ENCODE peak calls at places on chromosomes 3 and 15, in six cellular contexts. One of them, this sample, is unnamed.
A peak's percentile ranks its signal among the peaks of the same experiment; 100 is the strongest.

GRCh38 chr3:5037828-5038227 is 58.6 kb downstream of the BHLHE40 start:
- DNase-seq in adrenal gland: no peak
- DNase-seq in GM23248: no peak
- DNase-seq in effector memory CD4-positive, alpha-beta T cell: no peak
- DNase-seq in uterus: no peak
- DNase-seq in iPS DF 6.9: no peak
- DNase-seq in this sample: no peak

GRCh38 chr3:120772081-120772480 is 29.5 kb downstream of the GTF2E1 start:
- DNase-seq in adrenal gland: no peak
- DNase-seq in GM23248: no peak
- DNase-seq in effector memory CD4-positive, alpha-beta T cell: no peak
- DNase-seq in uterus: no peak
- DNase-seq in iPS DF 6.9: no peak
- DNase-seq in this sample: no peak

GRCh38 chr3:68206524-68207117 is 552.2 kb upstream of the SUCLG2 start:
- DNase-seq in adrenal gland: no peak
- DNase-seq in GM23248: no peak
- DNase-seq in effector memory CD4-positive, alpha-beta T cell: no peak
- DNase-seq in uterus: no peak
- DNase-seq in iPS DF 6.9: no peak
- DNase-seq in this sample: peak; percentile 26

GRCh38 chr15:39616731-39617455 is 36.0 kb downstream of the THBS1 start:
- DNase-seq in adrenal gland: no peak
- DNase-seq in GM23248: peak; percentile 51
- DNase-seq in effector memory CD4-positive, alpha-beta T cell: no peak
- DNase-seq in uterus: no peak
- DNase-seq in iPS DF 6.9: no peak
- DNase-seq in this sample: no peak

GRCh38 chr3:149532463-149533180 is 58.1 kb downstream of the TM4SF4 start:
- DNase-seq in adrenal gland: no peak
- DNase-seq in GM23248: no peak
- DNase-seq in effector memory CD4-positive, alpha-beta T cell: no peak
- DNase-seq in uterus: no peak
- DNase-seq in iPS DF 6.9: no peak
- DNase-seq in this sample: no peak

GRCh38 chr3:184525337-184526157 is 36.0 kb upstream of the EPHB3 start:
- DNase-seq in adrenal gland: no peak
- DNase-seq in GM23248: peak; percentile 20
- DNase-seq in effector memory CD4-positive, alpha-beta T cell: no peak
- DNase-seq in uterus: no peak
- DNase-seq in iPS DF 6.9: peak; percentile 58
- DNase-seq in this sample: no peak

GRCh38 chr15:89665449-89666146 is 10.3 kb upstream of the KIF7 start:
- DNase-seq in adrenal gland: peak; percentile 63
- DNase-seq in GM23248: peak; percentile 82
- DNase-seq in effector memory CD4-positive, alpha-beta T cell: no peak
- DNase-seq in uterus: peak; percentile 53
- DNase-seq in iPS DF 6.9: no peak
- DNase-seq in this sample: no peak

GRCh38 chr15:101179341-101180153 is 72.3 kb downstream of the CHSY1 start:
- DNase-seq in adrenal gland: peak; percentile 22
- DNase-seq in GM23248: peak; percentile 75
- DNase-seq in effector memory CD4-positive, alpha-beta T cell: no peak
- DNase-seq in uterus: no peak
- DNase-seq in iPS DF 6.9: no peak
- DNase-seq in this sample: no peak

GRCh38 chr3:12288466-12289129 is at the start of gene PPARG:
- DNase-seq in adrenal gland: peak; percentile 31
- DNase-seq in GM23248: peak; percentile 45
- DNase-seq in effector memory CD4-positive, alpha-beta T cell: no peak
- DNase-seq in uterus: peak; percentile 34
- DNase-seq in iPS DF 6.9: peak; percentile 31
- DNase-seq in this sample: no peak

GRCh38 chr15:36389107-36389506 is 190.3 kb upstream of the CDIN1 start:
- DNase-seq in adrenal gland: no peak
- DNase-seq in GM23248: no peak
- DNase-seq in effector memory CD4-positive, alpha-beta T cell: no peak
- DNase-seq in uterus: no peak
- DNase-seq in iPS DF 6.9: no peak
- DNase-seq in this sample: no peak

GRCh38 chr15:28885630-28886430 is at the start of gene APBA2:
- DNase-seq in adrenal gland: no peak
- DNase-seq in GM23248: peak; percentile 52
- DNase-seq in effector memory CD4-positive, alpha-beta T cell: no peak
- DNase-seq in uterus: no peak
- DNase-seq in iPS DF 6.9: no peak
- DNase-seq in this sample: no peak

GRCh38 chr3:46495901-46496456 is 1.8 kb upstream of the RTP3 start:
- DNase-seq in adrenal gland: no peak
- DNase-seq in GM23248: peak; percentile 90
- DNase-seq in effector memory CD4-positive, alpha-beta T cell: no peak
- DNase-seq in uterus: no peak
- DNase-seq in iPS DF 6.9: no peak
- DNase-seq in this sample: no peak

GRCh38 chr3:9056581-9056980 is 93.3 kb upstream of the RAD18 start:
- DNase-seq in adrenal gland: no peak
- DNase-seq in GM23248: no peak
- DNase-seq in effector memory CD4-positive, alpha-beta T cell: no peak
- DNase-seq in uterus: no peak
- DNase-seq in iPS DF 6.9: no peak
- DNase-seq in this sample: no peak

GRCh38 chr3:18567293-18567692 is 142.2 kb upstream of the SATB1 start:
- DNase-seq in adrenal gland: no peak
- DNase-seq in GM23248: no peak
- DNase-seq in effector memory CD4-positive, alpha-beta T cell: no peak
- DNase-seq in uterus: no peak
- DNase-seq in iPS DF 6.9: no peak
- DNase-seq in this sample: no peak

GRCh38 chr15:69951511-69952209 is 146.1 kb downstream of the TLE3 start:
- DNase-seq in adrenal gland: no peak
- DNase-seq in GM23248: peak; percentile 24
- DNase-seq in effector memory CD4-positive, alpha-beta T cell: no peak
- DNase-seq in uterus: no peak
- DNase-seq in iPS DF 6.9: no peak
- DNase-seq in this sample: no peak

GRCh38 chr15:39025331-39025730 is 460.7 kb upstream of the RASGRP1 start:
- DNase-seq in adrenal gland: no peak
- DNase-seq in GM23248: peak; percentile 24
- DNase-seq in effector memory CD4-positive, alpha-beta T cell: no peak
- DNase-seq in uterus: no peak
- DNase-seq in iPS DF 6.9: no peak
- DNase-seq in this sample: no peak

GRCh38 chr3:15108082-15108545 is 9.2 kb upstream of the RBSN start:
- DNase-seq in adrenal gland: peak; percentile 83
- DNase-seq in GM23248: peak; percentile 85
- DNase-seq in effector memory CD4-positive, alpha-beta T cell: peak; percentile 44
- DNase-seq in uterus: peak; percentile 59
- DNase-seq in iPS DF 6.9: peak; percentile 75
- DNase-seq in this sample: peak; percentile 81

GRCh38 chr3:61938878-61939549 is 377.6 kb downstream of the PTPRG start:
- DNase-seq in adrenal gland: no peak
- DNase-seq in GM23248: no peak
- DNase-seq in effector memory CD4-positive, alpha-beta T cell: no peak
- DNase-seq in uterus: no peak
- DNase-seq in iPS DF 6.9: no peak
- DNase-seq in this sample: no peak

GRCh38 chr3:150546226-150547044 is at the start of the genes EIF2A and SERP1:
- DNase-seq in adrenal gland: peak; percentile 99
- DNase-seq in GM23248: peak; percentile 99
- DNase-seq in effector memory CD4-positive, alpha-beta T cell: peak; percentile 98
- DNase-seq in uterus: peak; percentile 98
- DNase-seq in iPS DF 6.9: peak; percentile 97
- DNase-seq in this sample: peak; percentile 99
- H3K4me1 ChIP-seq in adrenal gland: peaks cover 53% of the 10 kb centered on the region
- H3K4me1 ChIP-seq in GM23248: peaks cover 32% of the 10 kb centered on the region
- H3K4me1 ChIP-seq in effector memory CD4-positive, alpha-beta T cell: peaks cover 10% of the 10 kb centered on the region
- H3K4me1 ChIP-seq in uterus: peaks cover 4% of the 10 kb centered on the region
- H3K4me1 ChIP-seq in iPS DF 6.9: no peaks in the 10 kb centered on the region
- H3K4me1 ChIP-seq in this sample: peaks cover 40% of the 10 kb centered on the region

DNA sequence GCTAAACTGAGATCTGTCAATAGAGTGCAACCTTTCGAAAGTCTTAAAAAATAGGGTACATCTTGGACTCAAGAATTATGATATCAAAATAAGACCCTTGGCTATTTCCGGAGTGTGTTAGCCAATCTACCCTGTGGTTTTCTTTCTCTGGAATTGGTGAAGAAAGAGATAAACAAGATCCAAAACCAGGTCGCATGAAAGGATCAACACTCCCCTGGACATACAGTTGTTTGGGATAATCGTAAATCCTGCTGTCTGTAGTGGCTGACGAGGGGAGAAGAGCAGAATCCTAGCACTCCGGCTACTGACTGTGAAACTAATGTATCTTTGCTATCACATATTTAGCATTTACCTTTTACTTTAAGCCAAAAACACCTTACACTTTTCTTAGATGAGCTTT is 30.9 kb downstream of the FNDC3B start:
- DNase-seq in adrenal gland: no peak
- DNase-seq in GM23248: no peak
- DNase-seq in effector memory CD4-positive, alpha-beta T cell: no peak
- DNase-seq in uterus: no peak
- DNase-seq in iPS DF 6.9: no peak
- DNase-seq in this sample: no peak
- H3K4me1 ChIP-seq in adrenal gland: peaks cover 96% of the 10 kb centered on the region
- H3K4me1 ChIP-seq in GM23248: peaks cover 71% of the 10 kb centered on the region
- H3K4me1 ChIP-seq in effector memory CD4-positive, alpha-beta T cell: no peaks in the 10 kb centered on the region
- H3K4me1 ChIP-seq in uterus: peaks cover 9% of the 10 kb centered on the region
- H3K4me1 ChIP-seq in iPS DF 6.9: peaks cover 4% of the 10 kb centered on the region
- H3K4me1 ChIP-seq in this sample: peaks cover 15% of the 10 kb centered on the region

GRCh38 chr15:48388937-48389309 is 57.7 kb downstream of the DUT start:
- DNase-seq in adrenal gland: no peak
- DNase-seq in GM23248: peak; percentile 70
- DNase-seq in effector memory CD4-positive, alpha-beta T cell: no peak
- DNase-seq in uterus: no peak
- DNase-seq in iPS DF 6.9: no peak
- DNase-seq in this sample: no peak

GRCh38 chr15:48385431-48385830 is 54.2 kb downstream of the DUT start:
- DNase-seq in adrenal gland: no peak
- DNase-seq in GM23248: peak; percentile 99
- DNase-seq in effector memory CD4-positive, alpha-beta T cell: no peak
- DNase-seq in uterus: peak; percentile 38
- DNase-seq in iPS DF 6.9: no peak
- DNase-seq in this sample: no peak

GRCh38 chr15:48389701-48390143 is 58.5 kb downstream of the DUT start:
- DNase-seq in adrenal gland: no peak
- DNase-seq in GM23248: peak; percentile 83
- DNase-seq in effector memory CD4-positive, alpha-beta T cell: no peak
- DNase-seq in uterus: peak; percentile 49
- DNase-seq in iPS DF 6.9: no peak
- DNase-seq in this sample: no peak

GRCh38 chr15:48385031-48385430 is 53.8 kb downstream of the DUT start:
- DNase-seq in adrenal gland: no peak
- DNase-seq in GM23248: peak; percentile 76
- DNase-seq in effector memory CD4-positive, alpha-beta T cell: no peak
- DNase-seq in uterus: no peak
- DNase-seq in iPS DF 6.9: no peak
- DNase-seq in this sample: no peak

GRCh38 chr15:48388017-48388936 is 57.0 kb downstream of the DUT start:
- DNase-seq in adrenal gland: no peak
- DNase-seq in GM23248: peak; percentile 62
- DNase-seq in effector memory CD4-positive, alpha-beta T cell: no peak
- DNase-seq in uterus: no peak
- DNase-seq in iPS DF 6.9: no peak
- DNase-seq in this sample: no peak
- H3K4me1 ChIP-seq in adrenal gland: peaks cover 24% of the 10 kb centered on the region
- H3K4me1 ChIP-seq in GM23248: peaks cover 86% of the 10 kb centered on the region
- H3K4me1 ChIP-seq in effector memory CD4-positive, alpha-beta T cell: no peaks in the 10 kb centered on the region
- H3K4me1 ChIP-seq in uterus: no peaks in the 10 kb centered on the region
- H3K4me1 ChIP-seq in iPS DF 6.9: no peaks in the 10 kb centered on the region
- H3K4me1 ChIP-seq in this sample: no peaks in the 10 kb centered on the region

DNA sequence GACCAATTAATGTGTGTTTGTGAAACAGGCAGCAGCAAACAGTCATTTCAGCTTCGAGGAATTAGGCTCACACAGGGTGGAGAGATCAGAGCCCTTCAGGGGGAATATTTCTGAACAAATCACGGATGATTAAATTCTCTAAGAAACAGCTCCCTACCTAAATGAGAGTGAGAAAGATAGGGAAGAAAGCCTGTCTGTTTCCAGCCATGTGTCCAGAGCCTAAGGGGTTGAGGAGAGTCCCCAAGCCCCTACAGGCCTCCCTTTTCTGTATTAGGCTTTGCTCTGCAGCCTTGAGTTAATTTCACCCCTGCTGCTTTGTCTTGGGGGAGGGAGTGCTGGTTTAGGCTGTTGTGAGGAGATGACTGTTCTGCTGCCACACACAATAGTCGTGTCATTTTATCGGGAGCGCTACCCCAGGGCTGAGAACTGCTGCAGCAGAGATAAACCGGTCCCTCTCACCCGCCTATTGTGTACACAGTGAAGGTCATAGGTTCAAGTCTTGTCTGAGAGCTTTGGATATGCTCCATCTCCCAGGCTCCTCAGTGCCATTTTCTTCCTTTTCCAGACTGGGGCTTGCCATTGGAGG is 1.3 kb downstream of the ZNF609 start:
- DNase-seq in adrenal gland: peak; percentile 28
- DNase-seq in GM23248: peak; percentile 56
- DNase-seq in effector memory CD4-positive, alpha-beta T cell: no peak
- DNase-seq in uterus: no peak
- DNase-seq in iPS DF 6.9: no peak
- DNase-seq in this sample: no peak
- H3K4me1 ChIP-seq in adrenal gland: peaks cover 68% of the 10 kb centered on the region
- H3K4me1 ChIP-seq in GM23248: peaks cover 27% of the 10 kb centered on the region
- H3K4me1 ChIP-seq in effector memory CD4-positive, alpha-beta T cell: peaks cover 25% of the 10 kb centered on the region
- H3K4me1 ChIP-seq in uterus: peaks cover 19% of the 10 kb centered on the region
- H3K4me1 ChIP-seq in iPS DF 6.9: no peaks in the 10 kb centered on the region
- H3K4me1 ChIP-seq in this sample: peaks cover 70% of the 10 kb centered on the region

DNA sequence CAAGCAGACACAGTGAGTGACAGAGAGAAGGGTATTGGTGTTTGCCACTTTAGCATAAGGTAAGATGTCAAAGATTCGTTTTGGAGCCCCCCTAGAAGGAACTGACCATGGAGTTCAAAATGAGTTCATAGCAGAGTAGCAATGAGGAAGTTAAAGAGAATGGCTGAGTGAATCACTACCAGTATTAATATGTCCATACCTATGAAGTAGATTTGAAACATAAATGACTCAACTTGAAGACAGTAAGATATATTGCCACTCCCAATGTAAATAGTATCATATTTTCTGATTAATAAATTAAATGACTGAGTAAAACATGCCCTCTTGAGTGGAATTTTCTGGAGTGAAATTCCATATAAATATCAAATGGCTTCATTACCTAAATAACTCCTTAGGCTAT is 675.1 kb downstream of the NLGN1 start:
- DNase-seq in adrenal gland: no peak
- DNase-seq in GM23248: no peak
- DNase-seq in effector memory CD4-positive, alpha-beta T cell: no peak
- DNase-seq in uterus: no peak
- DNase-seq in iPS DF 6.9: no peak
- DNase-seq in this sample: no peak
- H3K4me1 ChIP-seq in adrenal gland: no peaks in the 10 kb centered on the region
- H3K4me1 ChIP-seq in GM23248: no peaks in the 10 kb centered on the region
- H3K4me1 ChIP-seq in effector memory CD4-positive, alpha-beta T cell: no peaks in the 10 kb centered on the region
- H3K4me1 ChIP-seq in uterus: no peaks in the 10 kb centered on the region
- H3K4me1 ChIP-seq in iPS DF 6.9: no peaks in the 10 kb centered on the region
- H3K4me1 ChIP-seq in this sample: no peaks in the 10 kb centered on the region

This sample was measured in OCI-LY7.